ENCODE peak calls at places on chromosomes 13 and 19, in four cellular contexts. N is brain microvascular endothelial cell, H is suprapubic skin, S is mesothelial cell of epicardium. L is an unnamed sample.

GRCh38 chr19:4059931-4060620 is 6.6 kb downstream of the ZBTB7A start:
- DNase-seq in S (no peak), N (no peak), H (peak), L (no peak)

GRCh38 chr19:39405930-39406655 is 554 bp upstream of the ZFP36 start:
- DNase-seq in N (no peak), H (no peak), S (no peak), L (no peak)

GRCh38 chr13:34108396-34108795 is 290.4 kb downstream of the RFC3 start:
- DNase-seq in N (peak), S (no peak), H (no peak), L (no peak)

GRCh38 chr13:39353988-39354387 is 249.0 kb downstream of the LHFPL6 start:
- DNase-seq in N (peak), H (no peak), S (no peak), L (no peak)

GRCh38 chr13:99702687-99703319 is 201.5 kb downstream of the TM9SF2 start:
- DNase-seq in N (no peak), H (no peak), S (no peak), L (no peak)

GRCh38 chr19:10089801-10090375 is 3.8 kb downstream of the SHFL start:
- DNase-seq in S (no peak), N (no peak), H (no peak), L (no peak)

GRCh38 chr13:49759503-49759902 is 33.0 kb downstream of the KPNA3 start:
- DNase-seq in N (peak), H (no peak), S (no peak), L (no peak)

GRCh38 chr13:49594576-49594975 is 9.2 kb upstream of the RCBTB1 start:
- DNase-seq in N (no peak), H (no peak), S (no peak), L (no peak)

GRCh38 chr13:44854264-44855060 is 134.8 kb downstream of the NUFIP1 start:
- DNase-seq in S (no peak), H (no peak), N (no peak), L (no peak)

GRCh38 chr13:41077475-41077874 is 16.2 kb downstream of the WBP4 start:
- DNase-seq in H (no peak), S (no peak), N (no peak), L (no peak)

GRCh38 chr13:41074523-41074922 is 13.2 kb downstream of the WBP4 start:
- DNase-seq in N (no peak), S (no peak), H (no peak), L (no peak)

GRCh38 chr13:41075485-41075884 is 14.2 kb downstream of the WBP4 start:
- DNase-seq in H (no peak), N (no peak), S (no peak), L (no peak)

GRCh38 chr13:41071775-41072174 is 10.5 kb downstream of the WBP4 start:
- DNase-seq in S (no peak), H (no peak), N (no peak), L (no peak)

DNA sequence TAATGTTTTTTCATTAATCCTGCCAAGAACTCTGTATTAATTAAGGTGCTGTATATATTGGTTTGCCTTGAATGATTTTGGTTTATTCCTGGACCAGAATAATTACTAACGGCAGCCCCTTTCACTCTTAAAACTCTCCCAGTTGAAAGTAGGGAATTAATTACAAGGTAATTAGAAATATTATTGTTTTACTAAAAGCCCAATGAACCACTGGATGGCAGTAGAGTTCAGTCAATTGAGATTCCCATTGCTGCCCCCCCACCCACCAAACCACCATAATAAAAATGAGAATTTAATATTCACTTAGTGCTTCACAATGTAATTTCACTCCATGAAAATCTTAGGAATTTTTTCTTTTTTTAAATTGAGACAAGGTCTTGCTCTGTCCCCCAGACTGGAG is 13.7 kb downstream of the WBP4 start:
- DNase-seq in H (no peak), S (no peak), N (no peak), L (no peak)
- TF ChIP-seq CTCF in H (peak), S (peak), N (peak), L (peak)

DNA sequence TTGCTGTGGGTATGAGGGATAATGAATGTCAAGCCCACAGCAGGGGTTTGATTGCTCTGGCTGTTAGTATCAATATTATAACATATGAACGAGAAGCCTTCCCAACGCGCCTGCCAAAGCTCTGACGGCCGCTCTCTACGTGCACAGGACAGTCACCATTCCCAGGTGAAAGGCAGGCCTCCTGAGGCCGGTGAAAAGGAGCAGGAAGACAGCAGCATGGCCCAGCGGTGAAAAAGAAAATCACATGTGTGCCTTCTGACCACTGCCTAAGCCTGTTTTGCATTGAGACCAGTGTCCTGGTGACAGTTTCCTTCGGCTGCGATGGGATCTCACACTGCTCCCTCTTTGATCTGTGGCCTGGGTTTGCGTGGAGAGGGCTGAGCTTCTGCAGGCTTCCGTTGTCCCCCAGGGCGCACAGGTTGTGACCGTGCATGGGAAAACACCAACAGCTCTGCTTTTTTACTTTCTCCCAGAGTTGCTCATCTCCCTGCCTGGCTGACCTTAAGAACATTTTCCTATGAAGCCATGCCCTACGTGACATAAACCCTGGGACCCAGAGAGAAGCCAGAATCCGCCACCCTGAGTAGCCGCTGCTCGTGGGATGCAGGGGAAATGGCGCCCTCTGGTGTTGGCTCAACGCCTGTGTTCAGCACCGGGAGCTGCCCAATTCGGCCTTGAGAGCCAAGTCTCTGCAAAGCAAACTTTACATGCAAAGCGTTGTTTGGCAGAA is 112.0 kb upstream of the GPR12 start:
- DNase-seq in H (no peak), S (peak), N (peak), L (no peak)
- TF ChIP-seq CTCF in H (peak), S (peak), N (peak), L (peak)

GRCh38 chr13:51241720-51242119 is 19.5 kb downstream of the FAM124A start:
- DNase-seq in S (no peak), H (no peak), N (no peak), L (no peak)
- TF ChIP-seq CTCF in S (no peak), H (no peak), N (no peak), L (no peak)

GRCh38 chr19:6270822-6271221 is 9.0 kb downstream of the MLLT1 start:
- DNase-seq in H (no peak), N (no peak), S (no peak), L (no peak)

GRCh38 chr19:6271251-6271650 is 8.5 kb downstream of the MLLT1 start:
- DNase-seq in H (no peak), S (no peak), N (no peak), L (no peak)

GRCh38 chr19:6272913-6273600 is 6.7 kb downstream of the MLLT1 start:
- DNase-seq in S (no peak), H (no peak), N (no peak), L (no peak)

GRCh38 chr19:6272411-6272791 is 7.4 kb downstream of the MLLT1 start:
- DNase-seq in H (no peak), N (no peak), S (no peak), L (no peak)

GRCh38 chr19:6271721-6272410 is 7.9 kb downstream of the MLLT1 start:
- DNase-seq in N (no peak), H (peak), S (peak), L (no peak)
- TF ChIP-seq CTCF in N (peak), H (no peak), S (no peak), L (no peak)

GRCh38 chr13:29507356-29507755 is 88.1 kb downstream of the SLC7A1 start:
- DNase-seq in H (no peak), N (no peak), S (no peak), L (no peak)
- TF ChIP-seq CTCF in H (no peak), N (no peak), S (no peak), L (no peak)